ENCODE peak calls at places on chromosome 14, in eight cellular contexts. One of them, this sample, is unnamed.

GRCh38 chr14:79638647-79639266 is 572.5 kb downstream of the DIO2 start:
- DNase-seq in neural progenitor cell: no peak
- DNase-seq in gastrocnemius medialis: peak
- DNase-seq in GM23248: no peak
- DNase-seq in CD8-positive, alpha-beta memory T cell: no peak
- DNase-seq in GM06990: no peak
- DNase-seq in A549: no peak
- DNase-seq in pancreas: no peak
- DNase-seq in this sample: no peak

GRCh38 chr14:78863143-78863542 is 693.0 kb downstream of the NRXN3 start:
- DNase-seq in neural progenitor cell: peak
- DNase-seq in gastrocnemius medialis: no peak
- DNase-seq in GM23248: peak
- DNase-seq in CD8-positive, alpha-beta memory T cell: no peak
- DNase-seq in GM06990: no peak
- DNase-seq in A549: peak
- DNase-seq in pancreas: no peak
- DNase-seq in this sample: peak

GRCh38 chr14:51828017-51828797 is 32.2 kb upstream of the GNG2 start:
- DNase-seq in neural progenitor cell: peak
- DNase-seq in gastrocnemius medialis: no peak
- DNase-seq in GM23248: peak
- DNase-seq in CD8-positive, alpha-beta memory T cell: peak
- DNase-seq in GM06990: peak
- DNase-seq in A549: peak
- DNase-seq in pancreas: no peak
- DNase-seq in this sample: no peak

GRCh38 chr14:106848330-106849121 is 1322.1 kb downstream of the TMEM121 start:
- DNase-seq in neural progenitor cell: no peak
- DNase-seq in gastrocnemius medialis: no peak
- DNase-seq in GM23248: no peak
- DNase-seq in CD8-positive, alpha-beta memory T cell: no peak
- DNase-seq in GM06990: peak
- DNase-seq in A549: peak
- DNase-seq in pancreas: peak
- DNase-seq in this sample: no peak

GRCh38 chr14:32319368-32320049 is 9.6 kb upstream of the AKAP6 start:
- DNase-seq in neural progenitor cell: no peak
- DNase-seq in gastrocnemius medialis: no peak
- DNase-seq in GM23248: no peak
- DNase-seq in CD8-positive, alpha-beta memory T cell: no peak
- DNase-seq in GM06990: no peak
- DNase-seq in A549: no peak
- DNase-seq in pancreas: no peak
- DNase-seq in this sample: no peak

GRCh38 chr14:66405158-66405557 is 81.0 kb upstream of the CCDC196 start:
- DNase-seq in neural progenitor cell: peak
- DNase-seq in gastrocnemius medialis: no peak
- DNase-seq in GM23248: peak
- DNase-seq in CD8-positive, alpha-beta memory T cell: no peak
- DNase-seq in GM06990: no peak
- DNase-seq in A549: no peak
- DNase-seq in pancreas: no peak
- DNase-seq in this sample: no peak

GRCh38 chr14:44149597-44149996 is 357.5 kb downstream of the FSCB start:
- DNase-seq in neural progenitor cell: peak
- DNase-seq in gastrocnemius medialis: no peak
- DNase-seq in GM23248: no peak
- DNase-seq in CD8-positive, alpha-beta memory T cell: no peak
- DNase-seq in GM06990: no peak
- DNase-seq in A549: peak
- DNase-seq in pancreas: no peak
- DNase-seq in this sample: peak

GRCh38 chr14:25049559-25050493 is at the start of gene STXBP6:
- DNase-seq in neural progenitor cell: peak
- DNase-seq in gastrocnemius medialis: no peak
- DNase-seq in GM23248: peak
- DNase-seq in CD8-positive, alpha-beta memory T cell: no peak
- DNase-seq in GM06990: peak
- DNase-seq in A549: peak
- DNase-seq in pancreas: peak
- DNase-seq in this sample: no peak

GRCh38 chr14:59356783-59357182 is 108.4 kb downstream of the GPR135 start:
- DNase-seq in neural progenitor cell: no peak
- DNase-seq in gastrocnemius medialis: no peak
- DNase-seq in GM23248: no peak
- DNase-seq in CD8-positive, alpha-beta memory T cell: no peak
- DNase-seq in GM06990: peak
- DNase-seq in A549: no peak
- DNase-seq in pancreas: no peak
- DNase-seq in this sample: no peak

GRCh38 chr14:86654558-86655184 is 1124.7 kb downstream of the FLRT2 start:
- DNase-seq in neural progenitor cell: peak
- DNase-seq in gastrocnemius medialis: no peak
- DNase-seq in GM23248: peak
- DNase-seq in CD8-positive, alpha-beta memory T cell: no peak
- DNase-seq in GM06990: no peak
- DNase-seq in A549: peak
- DNase-seq in pancreas: peak
- DNase-seq in this sample: peak

GRCh38 chr14:55133416-55133815 is 4.4 kb downstream of the LGALS3 start:
- DNase-seq in neural progenitor cell: peak
- DNase-seq in gastrocnemius medialis: no peak
- DNase-seq in GM23248: peak
- DNase-seq in CD8-positive, alpha-beta memory T cell: no peak
- DNase-seq in GM06990: no peak
- DNase-seq in A549: no peak
- DNase-seq in pancreas: no peak
- DNase-seq in this sample: no peak

GRCh38 chr14:64654072-64654899 is 49.9 kb upstream of the PLEKHG3 start:
- DNase-seq in neural progenitor cell: no peak
- DNase-seq in gastrocnemius medialis: no peak
- DNase-seq in GM23248: peak
- DNase-seq in CD8-positive, alpha-beta memory T cell: no peak
- DNase-seq in GM06990: no peak
- DNase-seq in A549: peak
- DNase-seq in pancreas: no peak
- DNase-seq in this sample: no peak

GRCh38 chr14:71731096-71731495 is 201.1 kb upstream of the RGS6 start:
- DNase-seq in neural progenitor cell: no peak
- DNase-seq in gastrocnemius medialis: no peak
- DNase-seq in GM23248: no peak
- DNase-seq in CD8-positive, alpha-beta memory T cell: no peak
- DNase-seq in GM06990: no peak
- DNase-seq in A549: no peak
- DNase-seq in pancreas: no peak
- DNase-seq in this sample: no peak

GRCh38 chr14:84520711-84521338 is 1009.1 kb upstream of the FLRT2 start:
- DNase-seq in neural progenitor cell: no peak
- DNase-seq in gastrocnemius medialis: no peak
- DNase-seq in GM23248: no peak
- DNase-seq in CD8-positive, alpha-beta memory T cell: no peak
- DNase-seq in GM06990: no peak
- DNase-seq in A549: no peak
- DNase-seq in pancreas: no peak
- DNase-seq in this sample: no peak

GRCh38 chr14:76305474-76305826 is 70.5 kb upstream of the ESRRB start:
- DNase-seq in neural progenitor cell: no peak
- DNase-seq in gastrocnemius medialis: no peak
- DNase-seq in GM23248: no peak
- DNase-seq in CD8-positive, alpha-beta memory T cell: no peak
- DNase-seq in GM06990: no peak
- DNase-seq in A549: no peak
- DNase-seq in pancreas: peak
- DNase-seq in this sample: no peak

GRCh38 chr14:58813745-58814144 is 176.0 kb downstream of the DACT1 start:
- DNase-seq in neural progenitor cell: no peak
- DNase-seq in gastrocnemius medialis: no peak
- DNase-seq in GM23248: no peak
- DNase-seq in CD8-positive, alpha-beta memory T cell: no peak
- DNase-seq in GM06990: no peak
- DNase-seq in A549: no peak
- DNase-seq in pancreas: no peak
- DNase-seq in this sample: no peak

GRCh38 chr14:99531221-99532096 is 50.2 kb downstream of the CCNK start:
- DNase-seq in neural progenitor cell: peak
- DNase-seq in gastrocnemius medialis: no peak
- DNase-seq in GM23248: peak
- DNase-seq in CD8-positive, alpha-beta memory T cell: no peak
- DNase-seq in GM06990: no peak
- DNase-seq in A549: no peak
- DNase-seq in pancreas: no peak
- DNase-seq in this sample: no peak

GRCh38 chr14:92665699-92666110 is 82.7 kb downstream of the LGMN start:
- DNase-seq in neural progenitor cell: no peak
- DNase-seq in gastrocnemius medialis: no peak
- DNase-seq in GM23248: no peak
- DNase-seq in CD8-positive, alpha-beta memory T cell: no peak
- DNase-seq in GM06990: no peak
- DNase-seq in A549: no peak
- DNase-seq in pancreas: no peak
- DNase-seq in this sample: no peak

GRCh38 chr14:99598774-99599173 is 5.2 kb downstream of the CCDC85C start:
- DNase-seq in neural progenitor cell: peak
- DNase-seq in gastrocnemius medialis: no peak
- DNase-seq in GM23248: no peak
- DNase-seq in CD8-positive, alpha-beta memory T cell: no peak
- DNase-seq in GM06990: no peak
- DNase-seq in A549: no peak
- DNase-seq in pancreas: no peak
- DNase-seq in this sample: no peak

GRCh38 chr14:38420045-38420444 is 164.2 kb upstream of the CLEC14A start:
- DNase-seq in neural progenitor cell: no peak
- DNase-seq in gastrocnemius medialis: no peak
- DNase-seq in GM23248: peak
- DNase-seq in CD8-positive, alpha-beta memory T cell: no peak
- DNase-seq in GM06990: no peak
- DNase-seq in A549: no peak
- DNase-seq in pancreas: no peak
- DNase-seq in this sample: no peak

GRCh38 chr14:73457935-73458218 is 469 bp downstream of the NUMB start:
- DNase-seq in neural progenitor cell: no peak
- DNase-seq in gastrocnemius medialis: no peak
- DNase-seq in GM23248: no peak
- DNase-seq in CD8-positive, alpha-beta memory T cell: no peak
- DNase-seq in GM06990: no peak
- DNase-seq in A549: no peak
- DNase-seq in pancreas: no peak
- DNase-seq in this sample: no peak

GRCh38 chr14:90513151-90514014 is 116.6 kb downstream of the CALM1 start:
- DNase-seq in neural progenitor cell: peak
- DNase-seq in gastrocnemius medialis: no peak
- DNase-seq in GM23248: peak
- DNase-seq in CD8-positive, alpha-beta memory T cell: no peak
- DNase-seq in GM06990: no peak
- DNase-seq in A549: peak
- DNase-seq in pancreas: peak
- DNase-seq in this sample: no peak

GRCh38 chr14:71891970-71892369 is 40.3 kb upstream of the RGS6 start:
- DNase-seq in neural progenitor cell: peak
- DNase-seq in gastrocnemius medialis: no peak
- DNase-seq in GM23248: peak
- DNase-seq in CD8-positive, alpha-beta memory T cell: no peak
- DNase-seq in GM06990: no peak
- DNase-seq in A549: no peak
- DNase-seq in pancreas: no peak
- DNase-seq in this sample: no peak

GRCh38 chr14:59687663-59688062 is 111.1 kb upstream of the CCDC175 start:
- DNase-seq in neural progenitor cell: no peak
- DNase-seq in gastrocnemius medialis: no peak
- DNase-seq in GM23248: no peak
- DNase-seq in CD8-positive, alpha-beta memory T cell: no peak
- DNase-seq in GM06990: no peak
- DNase-seq in A549: no peak
- DNase-seq in pancreas: no peak
- DNase-seq in this sample: no peak

GRCh38 chr14:26841361-26841760 is 243.5 kb upstream of the NOVA1 start:
- DNase-seq in neural progenitor cell: no peak
- DNase-seq in gastrocnemius medialis: no peak
- DNase-seq in GM23248: peak
- DNase-seq in CD8-positive, alpha-beta memory T cell: no peak
- DNase-seq in GM06990: no peak
- DNase-seq in A549: no peak
- DNase-seq in pancreas: no peak
- DNase-seq in this sample: no peak

GRCh38 chr14:61749867-61750266 is 12.4 kb upstream of the SNAPC1 start:
- DNase-seq in neural progenitor cell: no peak
- DNase-seq in gastrocnemius medialis: no peak
- DNase-seq in GM23248: peak
- DNase-seq in CD8-positive, alpha-beta memory T cell: no peak
- DNase-seq in GM06990: no peak
- DNase-seq in A549: peak
- DNase-seq in pancreas: no peak
- DNase-seq in this sample: no peak
- H3K4me3 ChIP-seq in neural progenitor cell: no peak
- H3K4me3 ChIP-seq in gastrocnemius medialis: peak
- H3K4me3 ChIP-seq in GM23248: peak
- H3K4me3 ChIP-seq in CD8-positive, alpha-beta memory T cell: no peak
- H3K4me3 ChIP-seq in GM06990: peak
- H3K4me3 ChIP-seq in A549: peak
- H3K4me3 ChIP-seq in pancreas: no peak
- H3K4me3 ChIP-seq in this sample: no peak

GRCh38 chr14:105492051-105492965 is 1.3 kb downstream of the TEDC1 start:
- DNase-seq in neural progenitor cell: no peak
- DNase-seq in gastrocnemius medialis: peak
- DNase-seq in GM23248: no peak
- DNase-seq in CD8-positive, alpha-beta memory T cell: no peak
- DNase-seq in GM06990: peak
- DNase-seq in A549: peak
- DNase-seq in pancreas: peak
- DNase-seq in this sample: no peak
- H3K4me3 ChIP-seq in neural progenitor cell: peak
- H3K4me3 ChIP-seq in gastrocnemius medialis: no peak
- H3K4me3 ChIP-seq in GM23248: peak
- H3K4me3 ChIP-seq in CD8-positive, alpha-beta memory T cell: peak
- H3K4me3 ChIP-seq in GM06990: peak
- H3K4me3 ChIP-seq in A549: peak
- H3K4me3 ChIP-seq in pancreas: no peak
- H3K4me3 ChIP-seq in this sample: no peak

GRCh38 chr14:67490201-67490600 is 1.7 kb upstream of the TMEM229B start:
- DNase-seq in neural progenitor cell: no peak
- DNase-seq in gastrocnemius medialis: no peak
- DNase-seq in GM23248: no peak
- DNase-seq in CD8-positive, alpha-beta memory T cell: no peak
- DNase-seq in GM06990: no peak
- DNase-seq in A549: no peak
- DNase-seq in pancreas: no peak
- DNase-seq in this sample: no peak
- H3K4me3 ChIP-seq in neural progenitor cell: no peak
- H3K4me3 ChIP-seq in gastrocnemius medialis: no peak
- H3K4me3 ChIP-seq in GM23248: no peak
- H3K4me3 ChIP-seq in CD8-positive, alpha-beta memory T cell: no peak
- H3K4me3 ChIP-seq in GM06990: no peak
- H3K4me3 ChIP-seq in A549: no peak
- H3K4me3 ChIP-seq in pancreas: no peak
- H3K4me3 ChIP-seq in this sample: no peak

DNA sequence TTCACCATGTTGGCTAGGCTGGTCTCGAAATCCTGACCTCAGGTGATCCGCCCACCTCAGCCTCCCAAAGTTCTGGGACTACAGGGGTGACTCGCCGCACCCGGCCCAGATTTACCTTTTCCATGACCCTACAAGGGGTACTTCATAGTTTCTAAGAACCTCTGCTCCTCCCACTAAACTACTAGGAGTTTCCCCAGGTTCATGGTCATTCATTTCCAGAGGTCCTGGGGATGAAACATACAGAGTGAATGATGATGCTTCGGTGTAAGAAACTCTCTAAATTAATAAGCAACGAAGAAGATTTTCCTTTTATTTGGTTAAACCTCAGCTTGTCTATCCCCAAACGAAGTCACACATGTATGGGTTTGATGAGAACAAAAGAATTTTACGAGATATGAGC is 56.9 kb downstream of the AMN start:
- DNase-seq in neural progenitor cell: no peak
- DNase-seq in gastrocnemius medialis: no peak
- DNase-seq in GM23248: no peak
- DNase-seq in CD8-positive, alpha-beta memory T cell: no peak
- DNase-seq in GM06990: no peak
- DNase-seq in A549: no peak
- DNase-seq in pancreas: no peak
- DNase-seq in this sample: no peak
- H3K4me3 ChIP-seq in neural progenitor cell: no peak
- H3K4me3 ChIP-seq in gastrocnemius medialis: no peak
- H3K4me3 ChIP-seq in GM23248: no peak
- H3K4me3 ChIP-seq in CD8-positive, alpha-beta memory T cell: no peak
- H3K4me3 ChIP-seq in GM06990: no peak
- H3K4me3 ChIP-seq in A549: no peak
- H3K4me3 ChIP-seq in pancreas: no peak
- H3K4me3 ChIP-seq in this sample: no peak